ENCODE peak calls at places on chromosomes 4 and X, in nine cellular contexts. J, G, M, D, X, Y, L, A and R are unnamed samples.

GRCh38 chr4:182955411-182955810 is 38.2 kb upstream of the DCTD start:
- DNase-seq in J (no peak), G (peak), M (no peak), D (no peak), X (no peak), Y (no peak), L (no peak), A (no peak), R (no peak)

GRCh38 chrX:119155416-119156035 is 27.9 kb upstream of the KIAA1210 start:
- DNase-seq in J (no peak), G (no peak), M (no peak), D (no peak), X (no peak), Y (no peak), L (no peak), A (no peak), R (no peak)

GRCh38 chrX:97109730-97110129 is 226.0 kb downstream of the RPA4 start:
- DNase-seq in J (no peak), G (no peak), M (no peak), D (no peak), X (no peak), Y (no peak), L (no peak), A (no peak), R (no peak)

GRCh38 chrX:51098046-51098445 is 187.5 kb downstream of the BMP15 start:
- DNase-seq in J (no peak), G (no peak), M (no peak), D (no peak), X (no peak), Y (no peak), L (no peak), A (no peak), R (no peak)

GRCh38 chr4:42385534-42385933 is 11.8 kb upstream of the SHISA3 start:
- DNase-seq in J (no peak), G (no peak), M (no peak), D (no peak), X (no peak), Y (no peak), L (no peak), A (no peak), R (no peak)

GRCh38 chrX:95974885-95975284 is 709.8 kb upstream of the DIAPH2 start:
- DNase-seq in J (no peak), G (no peak), M (no peak), D (no peak), X (no peak), Y (no peak), L (no peak), A (no peak), R (no peak)

GRCh38 chrX:135086197-135086854 is 34.0 kb downstream of the ETDB start:
- DNase-seq in J (peak), G (peak), M (no peak), D (peak), X (no peak), Y (peak), L (no peak), A (no peak), R (no peak)

GRCh38 chrX:1249101-1249887 is 19.3 kb upstream of the CSF2RA start:
- DNase-seq in J (peak), G (peak), M (no peak), D (peak), X (peak), Y (no peak), L (peak), A (peak), R (peak)

GRCh38 chr4:80202190-80202711 is 4.9 kb downstream of the PRDM8 start:
- DNase-seq in J (peak), G (peak), M (no peak), D (peak), X (peak), Y (no peak), L (peak), A (peak), R (peak)

GRCh38 chr4:169024762-169025161 is 14.7 kb upstream of the CBR4 start:
- DNase-seq in J (no peak), G (peak), M (no peak), D (no peak), X (no peak), Y (no peak), L (no peak), A (no peak), R (no peak)

GRCh38 chrX:49029876-49030275 is 13.3 kb downstream of the TFE3 start:
- DNase-seq in J (peak), G (no peak), M (no peak), D (no peak), X (peak), Y (no peak), L (no peak), A (no peak), R (no peak)